ENCODE peak calls at places on chromosomes 12 and 14, in four cellular contexts. One of them, this sample, is unnamed.

GRCh38 chr12:40034156-40034555 is 71.7 kb downstream of the SLC2A13 start:
- DNase-seq in KBM-7: no peak
- DNase-seq in AG04449: no peak
- DNase-seq in stimulated activated CD4-positive, alpha-beta T cell treated with anti-CD3 and anti-CD28 coated beads, Interleukin-12 subunit alpha, Interleukin-12 subunit beta, amount 100 ng/mL, for 24 hours: no peak
- DNase-seq in this sample: no peak

GRCh38 chr14:91424813-91425719 is 7.4 kb upstream of the CCDC88C start:
- DNase-seq in KBM-7: no peak
- DNase-seq in AG04449: no peak
- DNase-seq in stimulated activated CD4-positive, alpha-beta T cell treated with anti-CD3 and anti-CD28 coated beads, Interleukin-12 subunit alpha, Interleukin-12 subunit beta, amount 100 ng/mL, for 24 hours: no peak
- DNase-seq in this sample: no peak

GRCh38 chr12:112018571-112019237 is 5.5 kb downstream of the ERP29 start:
- DNase-seq in KBM-7: no peak
- DNase-seq in AG04449: peak; percentile 57
- DNase-seq in stimulated activated CD4-positive, alpha-beta T cell treated with anti-CD3 and anti-CD28 coated beads, Interleukin-12 subunit alpha, Interleukin-12 subunit beta, amount 100 ng/mL, for 24 hours: no peak
- DNase-seq in this sample: no peak

GRCh38 chr12:29223936-29224921 is 75.2 kb downstream of the FAR2 start:
- DNase-seq in KBM-7: no peak
- DNase-seq in AG04449: peak; percentile 55
- DNase-seq in stimulated activated CD4-positive, alpha-beta T cell treated with anti-CD3 and anti-CD28 coated beads, Interleukin-12 subunit alpha, Interleukin-12 subunit beta, amount 100 ng/mL, for 24 hours: no peak
- DNase-seq in this sample: no peak

GRCh38 chr14:97155814-97156213 is 358.6 kb downstream of the VRK1 start:
- DNase-seq in KBM-7: no peak
- DNase-seq in AG04449: no peak
- DNase-seq in stimulated activated CD4-positive, alpha-beta T cell treated with anti-CD3 and anti-CD28 coated beads, Interleukin-12 subunit alpha, Interleukin-12 subunit beta, amount 100 ng/mL, for 24 hours: no peak
- DNase-seq in this sample: no peak

GRCh38 chr12:93922583-93923006 is 225.8 kb upstream of the PLXNC1 start:
- DNase-seq in KBM-7: no peak
- DNase-seq in AG04449: no peak
- DNase-seq in stimulated activated CD4-positive, alpha-beta T cell treated with anti-CD3 and anti-CD28 coated beads, Interleukin-12 subunit alpha, Interleukin-12 subunit beta, amount 100 ng/mL, for 24 hours: no peak
- DNase-seq in this sample: no peak

GRCh38 chr12:6171409-6172015 is 28.7 kb upstream of the CD9 start:
- DNase-seq in KBM-7: no peak
- DNase-seq in AG04449: no peak
- DNase-seq in stimulated activated CD4-positive, alpha-beta T cell treated with anti-CD3 and anti-CD28 coated beads, Interleukin-12 subunit alpha, Interleukin-12 subunit beta, amount 100 ng/mL, for 24 hours: no peak
- DNase-seq in this sample: no peak

GRCh38 chr14:53195949-53196348 is 42.8 kb upstream of the DDHD1 start:
- DNase-seq in KBM-7: no peak
- DNase-seq in AG04449: no peak
- DNase-seq in stimulated activated CD4-positive, alpha-beta T cell treated with anti-CD3 and anti-CD28 coated beads, Interleukin-12 subunit alpha, Interleukin-12 subunit beta, amount 100 ng/mL, for 24 hours: no peak
- DNase-seq in this sample: no peak

GRCh38 chr14:40616579-40616978 is 990.1 kb upstream of the LRFN5 start:
- DNase-seq in KBM-7: no peak
- DNase-seq in AG04449: no peak
- DNase-seq in stimulated activated CD4-positive, alpha-beta T cell treated with anti-CD3 and anti-CD28 coated beads, Interleukin-12 subunit alpha, Interleukin-12 subunit beta, amount 100 ng/mL, for 24 hours: no peak
- DNase-seq in this sample: no peak

GRCh38 chr12:123621101-123621500 is 12.4 kb downstream of the EIF2B1 start:
- DNase-seq in KBM-7: no peak
- DNase-seq in AG04449: no peak
- DNase-seq in stimulated activated CD4-positive, alpha-beta T cell treated with anti-CD3 and anti-CD28 coated beads, Interleukin-12 subunit alpha, Interleukin-12 subunit beta, amount 100 ng/mL, for 24 hours: no peak
- DNase-seq in this sample: no peak

GRCh38 chr14:67240168-67240932 is 885 bp upstream of the PALS1 start:
- DNase-seq in KBM-7: no peak
- DNase-seq in AG04449: no peak
- DNase-seq in stimulated activated CD4-positive, alpha-beta T cell treated with anti-CD3 and anti-CD28 coated beads, Interleukin-12 subunit alpha, Interleukin-12 subunit beta, amount 100 ng/mL, for 24 hours: peak; percentile 22
- DNase-seq in this sample: no peak

GRCh38 chr14:103260629-103261124 is 73.4 kb upstream of the EIF5 start:
- DNase-seq in KBM-7: peak; percentile 21
- DNase-seq in AG04449: no peak
- DNase-seq in stimulated activated CD4-positive, alpha-beta T cell treated with anti-CD3 and anti-CD28 coated beads, Interleukin-12 subunit alpha, Interleukin-12 subunit beta, amount 100 ng/mL, for 24 hours: no peak
- DNase-seq in this sample: no peak

GRCh38 chr12:110561471-110562201 is 21.5 kb downstream of the PPTC7 start:
- DNase-seq in KBM-7: no peak
- DNase-seq in AG04449: no peak
- DNase-seq in stimulated activated CD4-positive, alpha-beta T cell treated with anti-CD3 and anti-CD28 coated beads, Interleukin-12 subunit alpha, Interleukin-12 subunit beta, amount 100 ng/mL, for 24 hours: no peak
- DNase-seq in this sample: no peak

GRCh38 chr12:6074979-6075585 is 49.4 kb downstream of the VWF start:
- DNase-seq in KBM-7: peak; percentile 49
- DNase-seq in AG04449: no peak
- DNase-seq in stimulated activated CD4-positive, alpha-beta T cell treated with anti-CD3 and anti-CD28 coated beads, Interleukin-12 subunit alpha, Interleukin-12 subunit beta, amount 100 ng/mL, for 24 hours: peak; percentile 39
- DNase-seq in this sample: no peak

GRCh38 chr12:19181666-19182426 is 52.3 kb downstream of the PLEKHA5 start:
- DNase-seq in KBM-7: peak; percentile 26
- DNase-seq in AG04449: no peak
- DNase-seq in stimulated activated CD4-positive, alpha-beta T cell treated with anti-CD3 and anti-CD28 coated beads, Interleukin-12 subunit alpha, Interleukin-12 subunit beta, amount 100 ng/mL, for 24 hours: no peak
- DNase-seq in this sample: no peak

GRCh38 chr14:90721619-90722305 is 94.5 kb downstream of the TTC7B start:
- DNase-seq in KBM-7: no peak
- DNase-seq in AG04449: no peak
- DNase-seq in stimulated activated CD4-positive, alpha-beta T cell treated with anti-CD3 and anti-CD28 coated beads, Interleukin-12 subunit alpha, Interleukin-12 subunit beta, amount 100 ng/mL, for 24 hours: no peak
- DNase-seq in this sample: no peak

GRCh38 chr14:101838476-101838875 is 77.0 kb downstream of the PPP2R5C start:
- DNase-seq in KBM-7: no peak
- DNase-seq in AG04449: no peak
- DNase-seq in stimulated activated CD4-positive, alpha-beta T cell treated with anti-CD3 and anti-CD28 coated beads, Interleukin-12 subunit alpha, Interleukin-12 subunit beta, amount 100 ng/mL, for 24 hours: no peak
- DNase-seq in this sample: no peak

GRCh38 chr12:66055837-66056319 is 74.7 kb downstream of the LLPH start:
- DNase-seq in KBM-7: no peak
- DNase-seq in AG04449: no peak
- DNase-seq in stimulated activated CD4-positive, alpha-beta T cell treated with anti-CD3 and anti-CD28 coated beads, Interleukin-12 subunit alpha, Interleukin-12 subunit beta, amount 100 ng/mL, for 24 hours: no peak
- DNase-seq in this sample: no peak

GRCh38 chr14:97361181-97361580 is 564.0 kb downstream of the VRK1 start:
- DNase-seq in KBM-7: no peak
- DNase-seq in AG04449: no peak
- DNase-seq in stimulated activated CD4-positive, alpha-beta T cell treated with anti-CD3 and anti-CD28 coated beads, Interleukin-12 subunit alpha, Interleukin-12 subunit beta, amount 100 ng/mL, for 24 hours: no peak
- DNase-seq in this sample: no peak

GRCh38 chr14:59583755-59584154 is 7.1 kb upstream of the CCDC175 start:
- DNase-seq in KBM-7: peak; percentile 27
- DNase-seq in AG04449: no peak
- DNase-seq in stimulated activated CD4-positive, alpha-beta T cell treated with anti-CD3 and anti-CD28 coated beads, Interleukin-12 subunit alpha, Interleukin-12 subunit beta, amount 100 ng/mL, for 24 hours: no peak
- DNase-seq in this sample: no peak

GRCh38 chr12:116919247-116919671 is 8.5 kb downstream of the FBXW8 start:
- DNase-seq in KBM-7: peak; percentile 81
- DNase-seq in AG04449: no peak
- DNase-seq in stimulated activated CD4-positive, alpha-beta T cell treated with anti-CD3 and anti-CD28 coated beads, Interleukin-12 subunit alpha, Interleukin-12 subunit beta, amount 100 ng/mL, for 24 hours: no peak
- DNase-seq in this sample: no peak

GRCh38 chr12:49635656-49636055 is 12.3 kb downstream of the PRPF40B start:
- DNase-seq in KBM-7: no peak
- DNase-seq in AG04449: no peak
- DNase-seq in stimulated activated CD4-positive, alpha-beta T cell treated with anti-CD3 and anti-CD28 coated beads, Interleukin-12 subunit alpha, Interleukin-12 subunit beta, amount 100 ng/mL, for 24 hours: no peak
- DNase-seq in this sample: no peak

GRCh38 chr14:29804481-29804880 is 123.2 kb downstream of the PRKD1 start:
- DNase-seq in KBM-7: no peak
- DNase-seq in AG04449: no peak
- DNase-seq in stimulated activated CD4-positive, alpha-beta T cell treated with anti-CD3 and anti-CD28 coated beads, Interleukin-12 subunit alpha, Interleukin-12 subunit beta, amount 100 ng/mL, for 24 hours: no peak
- DNase-seq in this sample: no peak

GRCh38 chr14:25833341-25834121 is 764.3 kb downstream of the NOVA1 start:
- DNase-seq in KBM-7: peak; percentile 8
- DNase-seq in AG04449: no peak
- DNase-seq in stimulated activated CD4-positive, alpha-beta T cell treated with anti-CD3 and anti-CD28 coated beads, Interleukin-12 subunit alpha, Interleukin-12 subunit beta, amount 100 ng/mL, for 24 hours: no peak
- DNase-seq in this sample: no peak

GRCh38 chr12:52612431-52613290 is 5.7 kb downstream of the KRT73 start:
- DNase-seq in KBM-7: peak; percentile 12
- DNase-seq in AG04449: no peak
- DNase-seq in stimulated activated CD4-positive, alpha-beta T cell treated with anti-CD3 and anti-CD28 coated beads, Interleukin-12 subunit alpha, Interleukin-12 subunit beta, amount 100 ng/mL, for 24 hours: no peak
- DNase-seq in this sample: no peak

GRCh38 chr14:74975059-74975810 is 19.8 kb upstream of the PGF start:
- DNase-seq in KBM-7: no peak
- DNase-seq in AG04449: no peak
- DNase-seq in stimulated activated CD4-positive, alpha-beta T cell treated with anti-CD3 and anti-CD28 coated beads, Interleukin-12 subunit alpha, Interleukin-12 subunit beta, amount 100 ng/mL, for 24 hours: no peak
- DNase-seq in this sample: no peak

This sample was measured in BJ.